ENCODE peak calls at places on chromosome 10, in ten cellular contexts. R is left kidney; N is aorta; E is GM12865; Z is hippocampal formation; C is amniotic stem cell; H is stimulated activated CD8-positive, alpha-beta memory T cell treated with anti-CD3 and anti-CD28 coated beads, Interleukin-7, amount 100 ng/mL, for 1 hour; O is substantia nigra; U is DMS153; W is psoas muscle. B is an unnamed sample.
A peak's percentile ranks its signal among the peaks of the same experiment; 100 is the strongest.

GRCh38 chr10:75776738-75777504 is 345.5 kb downstream of the LRMDA start:
- DNase-seq in R (no peak), N (no peak), E (no peak), Z (no peak), C (no peak), H (no peak), O (no peak), U (peak; percentile 86), W (no peak), B (no peak)

GRCh38 chr10:62058476-62058875 is 157.0 kb downstream of the ARID5B start:
- DNase-seq in R (no peak), N (no peak), E (no peak), Z (no peak), C (no peak), H (no peak), O (no peak), U (no peak), W (no peak), B (no peak)

GRCh38 chr10:132350391-132350790 is 18.4 kb downstream of the LRRC27 start:
- DNase-seq in R (no peak), N (peak; percentile 30), E (no peak), Z (no peak), C (no peak), H (no peak), O (no peak), U (no peak), W (no peak), B (no peak)

GRCh38 chr10:50882540-50882983 is 2.9 kb downstream of the A1CF start:
- DNase-seq in R (no peak), N (no peak), E (no peak), Z (no peak), C (no peak), H (no peak), O (no peak), U (no peak), W (no peak), B (no peak)

GRCh38 chr10:3126741-3127342 is 45.7 kb downstream of the PITRM1 start:
- DNase-seq in R (peak; percentile 84), N (peak; percentile 66), E (no peak), Z (no peak), C (no peak), H (no peak), O (no peak), U (peak; percentile 73), W (peak; percentile 69), B (peak; percentile 56)

GRCh38 chr10:63431962-63432797 is 33.6 kb downstream of the JMJD1C start:
- DNase-seq in R (no peak), N (no peak), E (peak; percentile 40), Z (no peak), C (no peak), H (no peak), O (no peak), U (no peak), W (no peak), B (no peak)

GRCh38 chr10:103727991-103728689 is 127.2 kb downstream of the SH3PXD2A start:
- DNase-seq in R (no peak), N (no peak), E (no peak), Z (no peak), C (no peak), H (no peak), O (no peak), U (no peak), W (no peak), B (no peak)

GRCh38 chr10:86659721-86660438 is 5.5 kb downstream of the OPN4 start:
- DNase-seq in R (no peak), N (peak; percentile 42), E (no peak), Z (no peak), C (no peak), H (no peak), O (no peak), U (no peak), W (peak; percentile 13), B (peak; percentile 2)